ENCODE peak calls at places on chromosomes 3 and 15, in five cellular contexts. S is K562; D is GM23338; G is body of pancreas; I is CD8-positive, alpha-beta T cell. H is an unnamed sample. For H3K4me1, the result is how much of the 10 kb centered on the place peaks cover.

GRCh38 chr3:78406396-78406795 is 1361.4 kb downstream of the ROBO1 start:
- DNase-seq in S (no peak), D (no peak), G (no peak), I (no peak), H (no peak)

GRCh38 chr15:40133544-40133943 is 24.9 kb upstream of the BMF start:
- DNase-seq in S (no peak), D (no peak), G (no peak), I (no peak), H (no peak)

GRCh38 chr3:65052101-65052500 is 364.3 kb upstream of the ADAMTS9 start:
- DNase-seq in S (no peak), D (no peak), G (no peak), I (no peak), H (no peak)

GRCh38 chr15:100781061-100781960 is 98.3 kb upstream of the ALDH1A3 start:
- DNase-seq in S (no peak), D (no peak), G (no peak), I (no peak), H (no peak)

GRCh38 chr15:59528965-59529402 is 82.6 kb upstream of the GCNT3 start:
- DNase-seq in S (peak), D (peak), G (peak), I (peak), H (peak)

GRCh38 chr3:179046497-179047353 is 24.9 kb downstream of the ZMAT3 start:
- DNase-seq in S (no peak), D (no peak), G (no peak), I (no peak), H (no peak)

GRCh38 chr15:60362318-60363023 is 35.3 kb downstream of the ANXA2 start:
- DNase-seq in S (peak), D (no peak), G (no peak), I (no peak), H (no peak)

GRCh38 chr3:167919590-167919989 is 176.1 kb downstream of the GOLIM4 start:
- DNase-seq in S (no peak), D (no peak), G (no peak), I (no peak), H (no peak)

GRCh38 chr3:98735761-98736269 is 27.3 kb upstream of the ST3GAL6 start:
- DNase-seq in S (no peak), D (no peak), G (no peak), I (no peak), H (no peak)

GRCh38 chr3:141998674-141999290 is 122.3 kb downstream of the ATP1B3 start:
- DNase-seq in S (no peak), D (no peak), G (no peak), I (no peak), H (peak)

GRCh38 chr3:139732729-139733128 is 55.0 kb upstream of the NMNAT3 start:
- DNase-seq in S (no peak), D (no peak), G (no peak), I (no peak), H (no peak)

GRCh38 chr15:66308526-66308925 is 15.2 kb downstream of the DIS3L start:
- DNase-seq in S (no peak), D (no peak), G (no peak), I (no peak), H (no peak)

GRCh38 chr3:77171026-77171425 is 131.1 kb downstream of the ROBO2 start:
- DNase-seq in S (no peak), D (no peak), G (no peak), I (no peak), H (no peak)

GRCh38 chr3:14803981-14804834 is 14.6 kb upstream of the FGD5 start:
- DNase-seq in S (no peak), D (peak), G (no peak), I (no peak), H (no peak)

GRCh38 chr3:41102053-41102556 is 97.2 kb upstream of the CTNNB1 start:
- DNase-seq in S (peak), D (no peak), G (no peak), I (no peak), H (no peak)

GRCh38 chr3:77626157-77626556 is 586.3 kb downstream of the ROBO2 start:
- DNase-seq in S (no peak), D (no peak), G (no peak), I (no peak), H (no peak)

GRCh38 chr3:97106652-97106989 is 292.2 kb downstream of the EPHA6 start:
- DNase-seq in S (no peak), D (peak), G (no peak), I (no peak), H (no peak)

GRCh38 chr15:100256985-100257650 is 84.7 kb downstream of the ADAMTS17 start:
- DNase-seq in S (no peak), D (no peak), G (no peak), I (no peak), H (peak)

GRCh38 chr15:64400583-64400982 is 12.9 kb downstream of the TRIP4 start:
- DNase-seq in S (no peak), D (no peak), G (no peak), I (no peak), H (no peak)

GRCh38 chr3:129553171-129553570 is 10.2 kb downstream of the H1-8 start:
- DNase-seq in S (no peak), D (no peak), G (no peak), I (no peak), H (no peak)

GRCh38 chr3:123055352-123055751 is 11.5 kb upstream of the PDIA5 start:
- DNase-seq in S (no peak), D (no peak), G (no peak), I (no peak), H (no peak)

GRCh38 chr3:68787227-68787626 is 145.1 kb downstream of the TAFA4 start:
- DNase-seq in S (no peak), D (no peak), G (no peak), I (no peak), H (no peak)

GRCh38 chr3:171490901-171491300 is 30.7 kb upstream of the TNIK start:
- DNase-seq in S (no peak), D (no peak), G (no peak), I (no peak), H (no peak)

GRCh38 chr15:97504031-97504430 is 456.5 kb upstream of the ARRDC4 start:
- DNase-seq in S (no peak), D (no peak), G (no peak), I (no peak), H (no peak)

GRCh38 chr3:30289324-30289723 is 317.1 kb upstream of the TGFBR2 start:
- DNase-seq in S (no peak), D (no peak), G (no peak), I (no peak), H (no peak)

GRCh38 chr3:101848326-101848725 is 988 bp upstream of the NFKBIZ start:
- DNase-seq in S (no peak), D (no peak), G (no peak), I (no peak), H (no peak)

GRCh38 chr3:69838217-69838616 is 99.0 kb downstream of the MITF start:
- DNase-seq in S (no peak), D (no peak), G (no peak), I (no peak), H (no peak)

GRCh38 chr3:45635475-45636256 is 41.1 kb downstream of the LIMD1 start:
- DNase-seq in S (no peak), D (peak), G (no peak), I (no peak), H (no peak)

GRCh38 chr3:46670891-46671427 is 22.5 kb downstream of the ALS2CL start:
- DNase-seq in S (no peak), D (no peak), G (peak), I (no peak), H (no peak)

GRCh38 chr15:101530224-101530958 is 40.9 kb upstream of the PCSK6 start:
- DNase-seq in S (no peak), D (no peak), G (no peak), I (no peak), H (no peak)

GRCh38 chr15:56813995-56814394 is 80.7 kb upstream of the ZNF280D start:
- DNase-seq in S (no peak), D (no peak), G (no peak), I (no peak), H (no peak)

GRCh38 chr3:125194849-125195601 is 17.5 kb downstream of the SLC12A8 start:
- DNase-seq in S (no peak), D (no peak), G (no peak), I (no peak), H (no peak)

GRCh38 chr15:31372635-31373091 is 46.0 kb downstream of the KLF13 start:
- DNase-seq in S (no peak), D (peak), G (peak), I (no peak), H (no peak)

GRCh38 chr3:125129512-125129962 is 73.7 kb upstream of the HEG1 start:
- DNase-seq in S (peak), D (no peak), G (no peak), I (no peak), H (no peak)

GRCh38 chr3:89098964-89099585 is 8.3 kb upstream of the EPHA3 start:
- DNase-seq in S (peak), D (peak), G (peak), I (no peak), H (no peak)

GRCh38 chr15:29124581-29125381 is 144.8 kb downstream of the NSMCE3 start:
- DNase-seq in S (peak), D (peak), G (no peak), I (no peak), H (no peak)

GRCh38 chr3:37249717-37250116 is 75.3 kb upstream of the LRRFIP2 start:
- DNase-seq in S (no peak), D (no peak), G (no peak), I (no peak), H (no peak)

GRCh38 chr3:48747703-48748102 is 30.7 kb upstream of the IP6K2 start:
- DNase-seq in S (no peak), D (no peak), G (no peak), I (no peak), H (no peak)

GRCh38 chr3:40713306-40713705 is 188.5 kb downstream of the ZNF621 start:
- DNase-seq in S (no peak), D (no peak), G (no peak), I (no peak), H (no peak)

GRCh38 chr15:81725590-81725989 is 320.2 kb downstream of the MEX3B start:
- DNase-seq in S (no peak), D (peak), G (no peak), I (no peak), H (no peak)

GRCh38 chr15:81723758-81724157 is 322.1 kb downstream of the MEX3B start:
- DNase-seq in S (no peak), D (no peak), G (no peak), I (no peak), H (no peak)

DNA sequence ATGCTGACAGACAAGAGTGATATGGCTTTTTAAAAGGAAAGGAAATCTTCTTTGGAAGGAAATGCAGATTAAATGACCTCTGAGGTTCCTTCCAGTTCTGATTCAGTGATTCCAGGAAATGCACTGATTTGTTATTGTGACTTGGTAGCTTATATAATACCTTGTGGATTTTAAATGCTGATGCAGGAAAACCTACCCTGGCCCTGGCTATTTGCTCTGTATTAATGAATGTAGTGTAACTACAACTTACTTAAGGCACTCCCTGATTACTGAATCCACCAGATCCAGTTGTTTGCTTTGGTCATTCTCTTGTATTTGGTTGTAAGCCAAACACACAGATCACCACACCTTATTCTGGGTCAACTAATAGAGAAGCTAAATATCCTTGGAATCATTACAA is 322.8 kb downstream of the MEX3B start:
- DNase-seq in S (no peak), D (no peak), G (no peak), I (no peak), H (no peak)
- H3K4me1 ChIP-seq in S (under half), D (under half), G (under half), I (under half), H (under half)

GRCh38 chr3:86890997-86891396 is 100.0 kb downstream of the VGLL3 start:
- DNase-seq in S (no peak), D (peak), G (no peak), I (no peak), H (no peak)
- H3K4me1 ChIP-seq in S (under half), D (under half), G (under half), I (under half), H (under half)

DNA sequence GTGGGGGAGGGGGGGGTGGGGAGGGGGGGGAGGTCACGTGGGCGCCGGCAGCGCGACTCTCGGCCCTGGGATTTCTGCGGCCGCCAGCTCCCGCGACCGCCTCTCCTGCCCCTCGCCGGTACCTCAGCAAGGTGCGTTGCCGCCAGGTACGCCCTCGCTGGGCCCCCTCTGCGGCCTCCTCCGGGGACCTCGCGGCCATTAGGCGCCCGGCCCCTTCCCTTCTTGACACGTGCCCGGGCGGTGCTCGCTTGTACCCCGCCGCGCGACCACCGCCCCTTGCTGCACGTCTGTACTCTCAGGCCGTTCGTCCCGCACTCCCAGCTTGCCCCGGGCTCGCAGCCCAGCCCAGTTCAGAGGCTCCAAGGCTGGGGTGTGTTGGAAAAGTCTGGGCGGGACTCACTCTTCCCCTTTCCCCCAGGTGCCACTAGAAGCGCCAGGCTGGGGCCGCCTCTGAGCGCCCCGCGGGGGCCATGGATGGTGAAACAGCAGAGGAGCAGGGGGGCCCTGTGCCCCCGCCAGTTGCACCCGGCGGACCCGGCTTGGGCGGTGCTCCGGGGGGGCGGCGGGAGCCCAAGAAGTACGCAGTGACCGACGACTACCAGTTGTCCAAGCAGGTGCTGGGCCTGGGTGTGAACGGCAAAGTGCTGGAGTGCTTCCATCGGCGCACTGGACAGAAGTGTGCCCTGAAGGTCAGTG is at the start of gene MAPKAPK3:
- DNase-seq in S (peak), D (no peak), G (peak), I (no peak), H (no peak)
- H3K4me1 ChIP-seq in S (under half), D (under half), G (half or more), I (half or more), H (half or more)

GRCh38 chr3:157151627-157152026 is 8.3 kb downstream of the CCNL1 start:
- DNase-seq in S (no peak), D (no peak), G (no peak), I (no peak), H (no peak)
- H3K4me1 ChIP-seq in S (under half), D (under half), G (under half), I (under half), H (under half)

DNA sequence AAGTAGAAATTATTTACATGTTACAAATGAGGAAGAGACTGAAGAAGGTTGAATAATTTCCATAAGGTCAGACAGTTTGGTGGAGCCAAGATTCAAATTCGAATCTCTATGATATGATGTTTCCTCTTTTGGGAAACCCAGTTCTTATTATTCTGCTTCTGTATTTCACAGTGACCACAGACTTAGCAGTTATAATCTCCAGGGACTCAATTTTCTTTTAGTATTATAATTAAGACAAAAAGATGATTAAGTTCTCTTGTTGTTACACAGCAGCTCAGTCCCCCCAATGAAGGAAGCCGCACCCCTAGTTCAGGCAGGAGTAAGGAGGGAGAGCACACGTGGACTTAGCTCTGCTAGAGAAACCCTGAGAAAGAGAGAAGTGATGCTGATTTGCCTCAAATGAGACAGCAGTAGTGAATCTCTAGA is 130.6 kb downstream of the CCNL1 start:
- DNase-seq in S (no peak), D (no peak), G (no peak), I (no peak), H (no peak)
- H3K4me1 ChIP-seq in S (under half), D (under half), G (under half), I (under half), H (under half)

GRCh38 chr3:120438971-120439370 is 11.8 kb downstream of the FSTL1 start:
- DNase-seq in S (no peak), D (no peak), G (no peak), I (no peak), H (no peak)

GRCh38 chr3:120438216-120438615 is 12.6 kb downstream of the FSTL1 start:
- DNase-seq in S (no peak), D (no peak), G (no peak), I (no peak), H (no peak)

GRCh38 chr3:120435621-120436020 is 15.2 kb downstream of the FSTL1 start:
- DNase-seq in S (no peak), D (no peak), G (no peak), I (no peak), H (no peak)

GRCh38 chr3:120436523-120437050 is 14.2 kb downstream of the FSTL1 start:
- DNase-seq in S (no peak), D (peak), G (no peak), I (no peak), H (no peak)

GRCh38 chr3:120437559-120437958 is 13.2 kb downstream of the FSTL1 start:
- DNase-seq in S (no peak), D (no peak), G (no peak), I (no peak), H (no peak)
- H3K4me1 ChIP-seq in S (under half), D (under half), G (under half), I (under half), H (under half)

H was measured in naive thymus-derived CD4-positive, alpha-beta T cell.